ENCODE peak calls at places on chromosomes 7 and 10, in five cellular contexts. One of them, this sample, is unnamed.

GRCh38 chr7:23277359-23277989 is 21.7 kb upstream of the MALSU1 start:
- DNase-seq in suprapubic skin: no peak
- DNase-seq in K562: peak
- DNase-seq in transverse colon: no peak
- DNase-seq in sigmoid colon: no peak
- DNase-seq in this sample: no peak

GRCh38 chr10:27513451-27514191 is 9.5 kb downstream of the RAB18 start:
- DNase-seq in transverse colon: no peak
- DNase-seq in suprapubic skin: no peak
- DNase-seq in K562: no peak
- DNase-seq in sigmoid colon: no peak
- DNase-seq in this sample: no peak

GRCh38 chr10:31599626-31600504 is 280.8 kb downstream of the ZEB1 start:
- DNase-seq in sigmoid colon: no peak
- DNase-seq in transverse colon: no peak
- DNase-seq in K562: no peak
- DNase-seq in suprapubic skin: no peak
- DNase-seq in this sample: no peak

GRCh38 chr7:149225106-149225505 is 14.3 kb upstream of the ZNF212 start:
- DNase-seq in sigmoid colon: no peak
- DNase-seq in K562: no peak
- DNase-seq in transverse colon: no peak
- DNase-seq in suprapubic skin: no peak
- DNase-seq in this sample: peak

GRCh38 chr10:110432814-110433565 is 64.7 kb upstream of the DUSP5 start:
- DNase-seq in sigmoid colon: peak
- DNase-seq in transverse colon: no peak
- DNase-seq in K562: no peak
- DNase-seq in suprapubic skin: peak
- DNase-seq in this sample: peak

GRCh38 chr7:36589391-36589790 is 134.9 kb downstream of the AOAH start:
- DNase-seq in transverse colon: no peak
- DNase-seq in K562: no peak
- DNase-seq in sigmoid colon: no peak
- DNase-seq in suprapubic skin: no peak
- DNase-seq in this sample: no peak

GRCh38 chr7:22728416-22729029 is 1.5 kb downstream of the IL6 start:
- DNase-seq in sigmoid colon: no peak
- DNase-seq in suprapubic skin: no peak
- DNase-seq in K562: peak
- DNase-seq in transverse colon: no peak
- DNase-seq in this sample: no peak

GRCh38 chr7:24883632-24884013 is 96.4 kb downstream of the OSBPL3 start:
- DNase-seq in K562: no peak
- DNase-seq in sigmoid colon: no peak
- DNase-seq in suprapubic skin: no peak
- DNase-seq in transverse colon: no peak
- DNase-seq in this sample: no peak

GRCh38 chr10:15167411-15168295 is 840 bp downstream of the NMT2 start:
- DNase-seq in transverse colon: peak
- DNase-seq in K562: peak
- DNase-seq in suprapubic skin: peak
- DNase-seq in sigmoid colon: peak
- DNase-seq in this sample: no peak

GRCh38 chr7:151302531-151302930 is 39.1 kb upstream of the NUB1 start:
- DNase-seq in suprapubic skin: no peak
- DNase-seq in K562: no peak
- DNase-seq in transverse colon: no peak
- DNase-seq in sigmoid colon: no peak
- DNase-seq in this sample: no peak

GRCh38 chr7:66741706-66742053 is 1.1 kb downstream of the RABGEF1 start:
- DNase-seq in suprapubic skin: no peak
- DNase-seq in K562: no peak
- DNase-seq in sigmoid colon: peak
- DNase-seq in transverse colon: peak
- DNase-seq in this sample: peak

GRCh38 chr10:11147723-11148122 is 130.1 kb downstream of the CELF2 start:
- DNase-seq in K562: no peak
- DNase-seq in suprapubic skin: no peak
- DNase-seq in transverse colon: no peak
- DNase-seq in sigmoid colon: no peak
- DNase-seq in this sample: peak

GRCh38 chr7:29141981-29142380 is 4.4 kb downstream of the CPVL start:
- DNase-seq in K562: no peak
- DNase-seq in transverse colon: no peak
- DNase-seq in sigmoid colon: no peak
- DNase-seq in suprapubic skin: no peak
- DNase-seq in this sample: no peak

GRCh38 chr7:69643708-69644445 is 45.6 kb downstream of the AUTS2 start:
- DNase-seq in transverse colon: no peak
- DNase-seq in suprapubic skin: no peak
- DNase-seq in sigmoid colon: no peak
- DNase-seq in K562: no peak
- DNase-seq in this sample: no peak

GRCh38 chr7:8433477-8434289 is at the start of gene NXPH1:
- DNase-seq in sigmoid colon: no peak
- DNase-seq in suprapubic skin: no peak
- DNase-seq in K562: peak
- DNase-seq in transverse colon: no peak
- DNase-seq in this sample: peak

GRCh38 chr7:119270045-119270464 is 1002.9 kb upstream of the KCND2 start:
- DNase-seq in K562: peak
- DNase-seq in sigmoid colon: peak
- DNase-seq in transverse colon: peak
- DNase-seq in suprapubic skin: peak
- DNase-seq in this sample: peak

GRCh38 chr10:32055478-32056135 is 618 bp downstream of the KIF5B start:
- DNase-seq in K562: peak
- DNase-seq in sigmoid colon: peak
- DNase-seq in transverse colon: peak
- DNase-seq in suprapubic skin: peak
- DNase-seq in this sample: peak

GRCh38 chr10:24962998-24963397 is 10.6 kb upstream of the PRTFDC1 start:
- DNase-seq in transverse colon: no peak
- DNase-seq in K562: no peak
- DNase-seq in sigmoid colon: no peak
- DNase-seq in suprapubic skin: no peak
- DNase-seq in this sample: no peak

GRCh38 chr7:156969972-156970420 is 20.5 kb downstream of the NOM1 start:
- DNase-seq in transverse colon: no peak
- DNase-seq in suprapubic skin: no peak
- DNase-seq in K562: no peak
- DNase-seq in sigmoid colon: no peak
- DNase-seq in this sample: no peak

GRCh38 chr10:28302012-28302667 is 724 bp downstream of the MPP7 start:
- DNase-seq in sigmoid colon: no peak
- DNase-seq in K562: peak
- DNase-seq in transverse colon: peak
- DNase-seq in suprapubic skin: no peak
- DNase-seq in this sample: no peak

GRCh38 chr10:102523250-102524029 is 19.7 kb downstream of the SUFU start:
- DNase-seq in suprapubic skin: no peak
- DNase-seq in K562: no peak
- DNase-seq in sigmoid colon: no peak
- DNase-seq in transverse colon: no peak
- DNase-seq in this sample: peak

GRCh38 chr10:86692664-86693063 is 24.4 kb downstream of the LDB3 start:
- DNase-seq in sigmoid colon: no peak
- DNase-seq in suprapubic skin: no peak
- DNase-seq in transverse colon: no peak
- DNase-seq in K562: no peak
- DNase-seq in this sample: no peak

GRCh38 chr7:5678295-5679046 is 103.0 kb downstream of the RNF216 start:
- DNase-seq in suprapubic skin: no peak
- DNase-seq in transverse colon: no peak
- DNase-seq in sigmoid colon: no peak
- DNase-seq in K562: no peak
- DNase-seq in this sample: peak
- H3K27ac ChIP-seq in suprapubic skin: no peak
- H3K27ac ChIP-seq in transverse colon: peak
- H3K27ac ChIP-seq in sigmoid colon: peak
- H3K27ac ChIP-seq in K562: no peak
- H3K27ac ChIP-seq in this sample: no peak

GRCh38 chr7:106433377-106433776 is 148.6 kb upstream of the NAMPT start:
- DNase-seq in K562: no peak
- DNase-seq in sigmoid colon: no peak
- DNase-seq in suprapubic skin: no peak
- DNase-seq in transverse colon: no peak
- DNase-seq in this sample: no peak

GRCh38 chr7:106425017-106425719 is 140.4 kb upstream of the NAMPT start:
- DNase-seq in transverse colon: peak
- DNase-seq in sigmoid colon: peak
- DNase-seq in K562: no peak
- DNase-seq in suprapubic skin: peak
- DNase-seq in this sample: no peak

GRCh38 chr7:106426803-106427202 is 142.0 kb upstream of the NAMPT start:
- DNase-seq in suprapubic skin: no peak
- DNase-seq in sigmoid colon: no peak
- DNase-seq in transverse colon: no peak
- DNase-seq in K562: no peak
- DNase-seq in this sample: no peak

GRCh38 chr7:106430103-106430502 is 145.3 kb upstream of the NAMPT start:
- DNase-seq in transverse colon: no peak
- DNase-seq in K562: no peak
- DNase-seq in suprapubic skin: no peak
- DNase-seq in sigmoid colon: no peak
- DNase-seq in this sample: no peak

DNA sequence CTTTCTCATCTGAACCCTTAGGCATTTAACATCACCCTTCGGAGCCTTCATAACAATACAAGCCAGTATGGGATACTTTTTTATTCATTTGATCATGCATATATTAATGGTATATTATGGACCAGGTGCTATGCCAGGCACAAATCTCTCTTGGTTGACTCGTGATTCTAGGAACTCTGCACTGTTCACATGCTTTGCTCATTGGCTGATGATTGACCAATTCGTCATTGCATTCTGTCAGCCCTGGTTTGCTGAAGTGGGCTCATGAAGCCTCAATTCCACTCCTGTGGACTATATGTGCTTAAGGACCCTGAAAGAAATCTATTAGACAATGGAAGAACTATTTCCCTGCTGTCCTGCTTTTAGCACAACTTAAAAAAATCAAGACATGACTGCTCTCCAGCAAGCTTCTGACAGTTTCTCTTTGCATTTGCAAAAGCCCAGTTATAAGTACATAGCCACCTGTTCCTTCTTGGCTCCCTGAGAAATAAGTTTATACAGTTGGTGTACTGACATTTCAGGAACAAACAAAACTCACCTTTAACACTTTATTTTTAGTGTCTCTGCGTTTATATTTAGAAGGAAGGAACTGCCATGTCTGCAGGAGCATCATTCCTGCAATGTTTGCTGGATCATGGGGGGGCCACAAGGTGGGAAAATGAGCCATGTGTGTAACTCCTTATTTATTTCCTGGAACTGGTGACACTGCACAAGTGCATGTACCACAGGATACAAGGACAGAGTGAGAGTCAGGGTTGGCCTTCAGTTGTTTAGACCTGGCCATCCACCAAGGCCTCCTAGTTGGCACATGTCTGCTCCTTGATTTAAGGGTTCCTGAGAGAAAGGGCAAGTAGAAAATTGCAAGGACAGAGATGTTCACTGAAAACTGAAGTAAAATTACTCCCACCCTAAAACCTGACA is 146.0 kb upstream of the NAMPT start:
- DNase-seq in transverse colon: no peak
- DNase-seq in K562: no peak
- DNase-seq in sigmoid colon: no peak
- DNase-seq in suprapubic skin: no peak
- DNase-seq in this sample: no peak
- TF ChIP-seq POLR2AphosphoS5 in transverse colon: no peak
- TF ChIP-seq POLR2AphosphoS5 in K562: no peak
- TF ChIP-seq POLR2AphosphoS5 in sigmoid colon: no peak
- TF ChIP-seq POLR2AphosphoS5 in suprapubic skin: no peak
- TF ChIP-seq POLR2AphosphoS5 in this sample: no peak

GRCh38 chr7:100856871-100857282 is 4.4 kb downstream of the SLC12A9 start:
- DNase-seq in sigmoid colon: no peak
- DNase-seq in K562: no peak
- DNase-seq in suprapubic skin: no peak
- DNase-seq in transverse colon: no peak
- DNase-seq in this sample: no peak

GRCh38 chr7:100855515-100855914 is 3.0 kb downstream of the SLC12A9 start:
- DNase-seq in K562: no peak
- DNase-seq in suprapubic skin: no peak
- DNase-seq in transverse colon: no peak
- DNase-seq in sigmoid colon: no peak
- DNase-seq in this sample: peak

GRCh38 chr7:100847360-100847759 is 5.2 kb upstream of the SLC12A9 start:
- DNase-seq in sigmoid colon: no peak
- DNase-seq in K562: no peak
- DNase-seq in suprapubic skin: no peak
- DNase-seq in transverse colon: no peak
- DNase-seq in this sample: no peak

GRCh38 chr7:100854146-100854895 is 1.8 kb downstream of the SLC12A9 start:
- DNase-seq in transverse colon: no peak
- DNase-seq in suprapubic skin: no peak
- DNase-seq in sigmoid colon: no peak
- DNase-seq in K562: peak
- DNase-seq in this sample: peak

GRCh38 chr7:100852048-100852872 is at the start of gene SLC12A9:
- DNase-seq in sigmoid colon: peak
- DNase-seq in transverse colon: peak
- DNase-seq in suprapubic skin: peak
- DNase-seq in K562: peak
- DNase-seq in this sample: peak
- H3K27ac ChIP-seq in sigmoid colon: peak
- H3K27ac ChIP-seq in transverse colon: peak
- H3K27ac ChIP-seq in suprapubic skin: peak
- H3K27ac ChIP-seq in K562: no peak
- H3K27ac ChIP-seq in this sample: peak

GRCh38 chr10:93461124-93461806 is 20.9 kb downstream of the MYOF start:
- DNase-seq in suprapubic skin: no peak
- DNase-seq in K562: no peak
- DNase-seq in sigmoid colon: peak
- DNase-seq in transverse colon: no peak
- DNase-seq in this sample: no peak

GRCh38 chr10:93461807-93462178 is 20.3 kb downstream of the MYOF start:
- DNase-seq in sigmoid colon: peak
- DNase-seq in suprapubic skin: no peak
- DNase-seq in transverse colon: no peak
- DNase-seq in K562: no peak
- DNase-seq in this sample: no peak

GRCh38 chr10:93462371-93462770 is 19.8 kb downstream of the MYOF start:
- DNase-seq in sigmoid colon: no peak
- DNase-seq in K562: no peak
- DNase-seq in suprapubic skin: no peak
- DNase-seq in transverse colon: no peak
- DNase-seq in this sample: no peak

GRCh38 chr10:93463723-93464511 is 18.2 kb downstream of the MYOF start:
- DNase-seq in transverse colon: peak
- DNase-seq in suprapubic skin: no peak
- DNase-seq in sigmoid colon: peak
- DNase-seq in K562: no peak
- DNase-seq in this sample: no peak

DNA sequence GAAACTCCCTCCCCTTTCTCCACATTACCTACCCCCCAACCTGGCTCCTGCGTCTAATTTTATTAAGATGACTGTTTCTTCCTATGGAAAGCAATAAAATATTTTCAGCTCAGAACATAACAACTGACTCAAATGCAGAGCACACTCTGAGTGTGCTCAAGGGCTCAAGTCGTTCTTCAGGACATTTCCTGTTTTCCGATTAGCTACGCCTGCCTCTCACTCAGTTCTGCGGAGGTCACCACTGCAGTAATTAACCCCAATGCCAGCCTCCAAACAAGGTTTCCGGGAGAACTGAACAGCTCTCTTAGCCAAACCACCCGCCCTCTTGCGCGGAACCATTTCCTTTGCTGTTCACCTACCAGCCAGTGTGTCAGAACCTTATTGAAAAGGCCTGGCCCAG is 19.3 kb downstream of the MYOF start:
- DNase-seq in sigmoid colon: peak
- DNase-seq in suprapubic skin: no peak
- DNase-seq in K562: no peak
- DNase-seq in transverse colon: no peak
- DNase-seq in this sample: no peak
- TF ChIP-seq POLR2AphosphoS5 in sigmoid colon: peak
- TF ChIP-seq POLR2AphosphoS5 in suprapubic skin: no peak
- TF ChIP-seq POLR2AphosphoS5 in K562: no peak
- TF ChIP-seq POLR2AphosphoS5 in transverse colon: peak
- TF ChIP-seq POLR2AphosphoS5 in this sample: no peak